ENCODE peak calls at places on chromosomes 3 and 15, in six cellular contexts. F, V, P, J, U and T are unnamed samples.
A peak's percentile ranks its signal among the peaks of the same experiment; 100 is the strongest.

GRCh38 chr3:149085828-149086231 is 503 bp downstream of the HLTF start:
- DNase-seq in F (peak; percentile 26), V (peak; percentile 9), P (peak; percentile 58), J (peak; percentile 7), U (peak; percentile 32), T (peak; percentile 67)

GRCh38 chr3:69058180-69058946 is 6.2 kb upstream of the TMF1 start:
- DNase-seq in F (no peak), V (peak; percentile 35), P (no peak), J (no peak), U (no peak), T (no peak)

GRCh38 chr3:134371542-134372324 is 2.5 kb downstream of the AMOTL2 start:
- DNase-seq in F (no peak), V (no peak), P (peak; percentile 57), J (no peak), U (no peak), T (peak; percentile 12)

GRCh38 chr15:66763186-66764066 is 61.4 kb downstream of the SMAD6 start:
- DNase-seq in F (no peak), V (no peak), P (peak; percentile 83), J (no peak), U (no peak), T (no peak)

GRCh38 chr3:15428539-15428938 is 1.1 kb downstream of the EAF1 start:
- DNase-seq in F (no peak), V (no peak), P (peak; percentile 78), J (peak; percentile 17), U (no peak), T (no peak)

GRCh38 chr3:113698891-113699465 is 2.5 kb upstream of the USF3 start:
- DNase-seq in F (no peak), V (no peak), P (peak; percentile 37), J (peak; percentile 30), U (no peak), T (no peak)

GRCh38 chr3:187985636-187986035 is 168.3 kb upstream of the LPP start:
- DNase-seq in F (no peak), V (no peak), P (peak; percentile 28), J (no peak), U (no peak), T (no peak)

GRCh38 chr3:175065492-175065891 is 206.4 kb downstream of the NAALADL2 start:
- DNase-seq in F (no peak), V (no peak), P (no peak), J (no peak), U (no peak), T (no peak)

GRCh38 chr15:73964736-73965093 is 27.4 kb downstream of the STOML1 start:
- DNase-seq in F (peak; percentile 72), V (peak; percentile 81), P (peak; percentile 76), J (peak; percentile 91), U (peak; percentile 71), T (peak; percentile 69)

GRCh38 chr3:144060881-144061280 is 89.3 kb downstream of the DIPK2A start:
- DNase-seq in F (no peak), V (no peak), P (no peak), J (no peak), U (no peak), T (no peak)

GRCh38 chr3:13879946-13880810 is at the start of gene WNT7A:
- DNase-seq in F (no peak), V (no peak), P (no peak), J (peak; percentile 65), U (peak; percentile 35), T (no peak)

GRCh38 chr3:153440311-153440710 is 278.3 kb downstream of the RAP2B start:
- DNase-seq in F (no peak), V (no peak), P (no peak), J (no peak), U (no peak), T (no peak)

GRCh38 chr15:65641723-65642475 is 20.2 kb downstream of the SLC24A1 start:
- DNase-seq in F (peak; percentile 32), V (no peak), P (no peak), J (no peak), U (no peak), T (no peak)

GRCh38 chr15:91302588-91303439 is 202.8 kb downstream of the SV2B start:
- DNase-seq in F (peak; percentile 78), V (no peak), P (peak; percentile 70), J (peak; percentile 12), U (peak; percentile 27), T (peak; percentile 74)

GRCh38 chr15:79004336-79004735 is 59.5 kb upstream of the CTSH start:
- DNase-seq in F (no peak), V (peak; percentile 54), P (peak; percentile 88), J (peak; percentile 20), U (no peak), T (peak; percentile 19)

GRCh38 chr3:87349833-87350232 is 73.4 kb upstream of the POU1F1 start:
- DNase-seq in F (no peak), V (no peak), P (no peak), J (no peak), U (no peak), T (no peak)

GRCh38 chr15:36185845-36186244 is 393.6 kb upstream of the CDIN1 start:
- DNase-seq in F (no peak), V (no peak), P (peak; percentile 3), J (no peak), U (no peak), T (no peak)

GRCh38 chr15:62849316-62850129 is 193.0 kb upstream of the TPM1 start:
- DNase-seq in F (no peak), V (no peak), P (no peak), J (no peak), U (no peak), T (no peak)

GRCh38 chr3:138600341-138600740 is 6.3 kb upstream of the CEP70 start:
- DNase-seq in F (no peak), V (no peak), P (peak; percentile 85), J (no peak), U (no peak), T (no peak)

GRCh38 chr3:33377931-33378330 is 62.3 kb downstream of the UBP1 start:
- DNase-seq in F (no peak), V (no peak), P (peak; percentile 79), J (no peak), U (no peak), T (no peak)

GRCh38 chr15:31149987-31150386 is 48.5 kb upstream of the TRPM1 start:
- DNase-seq in F (no peak), V (no peak), P (no peak), J (no peak), U (no peak), T (no peak)

GRCh38 chr3:33658971-33659848 is 58.8 kb downstream of the CLASP2 start:
- DNase-seq in F (peak; percentile 11), V (peak; percentile 5), P (peak; percentile 48), J (peak; percentile 18), U (peak; percentile 89), T (peak; percentile 93)